ENCODE peak calls at places on chromosomes 3 and 15, in ten cellular contexts. T is NCI-H748 treated with DMSO at 0.1 percent for 48 hours; A is hypothalamus; R is stomach; D is NCI-H345; H is SHP77; G is stimulated activated CD4-positive, alpha-beta T cell treated with anti-CD3 and anti-CD28 coated beads, Interleukin-2, amount 100 ng/mL, for 48 hours; F is left ventricle myocardium inferior; W is pancreas; C is hippocampal formation. J is an unnamed sample.

GRCh38 chr3:81289676-81290075 is 471.8 kb downstream of the GBE1 start:
- DNase-seq in G (no peak), F (no peak), H (no peak), W (no peak), A (no peak), C (no peak), R (no peak), T (no peak), D (no peak), J (no peak)

GRCh38 chr3:69893274-69893673 is 106.3 kb upstream of the SAMMSON start:
- DNase-seq in R (no peak), A (no peak), W (no peak), T (no peak), F (no peak), G (no peak), C (no peak), D (no peak), H (no peak), J (no peak)

GRCh38 chr3:188526057-188526456 is 372.1 kb downstream of the LPP start:
- DNase-seq in H (no peak), C (no peak), G (no peak), A (no peak), W (no peak), D (no peak), T (no peak), F (no peak), R (no peak), J (no peak)

GRCh38 chr15:95129589-95129988 is 898.2 kb downstream of the MCTP2 start:
- DNase-seq in D (no peak), H (no peak), C (no peak), G (no peak), R (no peak), A (no peak), W (no peak), F (peak), T (no peak), J (no peak)

GRCh38 chr3:159787191-159787590 is 201.4 kb upstream of the IL12A start:
- DNase-seq in F (no peak), D (peak), G (no peak), T (no peak), H (peak), A (no peak), R (no peak), W (no peak), C (no peak), J (no peak)

GRCh38 chr15:65192016-65192415 is 6.9 kb upstream of the CLPX start:
- DNase-seq in H (peak), R (no peak), C (no peak), F (no peak), G (no peak), W (no peak), D (no peak), T (no peak), A (no peak), J (no peak)

GRCh38 chr3:82087958-82088357 is 326.5 kb upstream of the GBE1 start:
- DNase-seq in C (no peak), D (no peak), R (no peak), F (no peak), W (no peak), H (no peak), G (no peak), T (no peak), A (no peak), J (no peak)

GRCh38 chr3:132661120-132661519 is 991 bp downstream of the UBA5 start:
- DNase-seq in G (no peak), W (no peak), T (no peak), R (no peak), A (no peak), C (no peak), D (no peak), H (no peak), F (no peak), J (no peak)

GRCh38 chr3:40858364-40859115 is 333.8 kb downstream of the ZNF621 start:
- DNase-seq in C (no peak), R (no peak), G (no peak), D (no peak), H (no peak), W (no peak), F (no peak), T (no peak), A (no peak), J (no peak)

GRCh38 chr3:11424277-11424676 is 152.1 kb downstream of the ATG7 start:
- DNase-seq in F (no peak), R (no peak), W (no peak), T (no peak), H (no peak), C (no peak), A (no peak), G (no peak), D (no peak), J (no peak)

GRCh38 chr15:101121511-101122090 is 130.2 kb downstream of the CHSY1 start:
- DNase-seq in D (no peak), H (peak), F (peak), W (peak), R (peak), G (peak), A (no peak), C (peak), T (no peak), J (peak)

GRCh38 chr15:99303881-99304280 is 52.6 kb downstream of the LRRC28 start:
- DNase-seq in D (peak), W (no peak), G (no peak), H (peak), A (no peak), C (no peak), F (no peak), R (no peak), T (peak), J (no peak)

GRCh38 chr3:18046131-18046530 is 303.7 kb upstream of the TBC1D5 start:
- DNase-seq in H (no peak), G (no peak), W (no peak), F (no peak), A (no peak), D (no peak), R (no peak), C (no peak), T (no peak), J (no peak)

GRCh38 chr3:62211675-62212429 is 161.5 kb downstream of the FEZF2 start:
- DNase-seq in H (peak), R (no peak), W (no peak), A (no peak), D (peak), G (no peak), C (no peak), T (no peak), F (no peak), J (no peak)

J was measured in NCI-H2227 treated with DMSO at 0.1 percent for 48 hours.